ENCODE peak calls at places on chromosome 21, in eight cellular contexts. I, J, Z, O, S, V, M and P are unnamed samples.

GRCh38 chr21:43634618-43635017 is 24.7 kb downstream of the HSF2BP start:
- DNase-seq in J (no peak), S (no peak), M (no peak), I (no peak), V (peak; percentile 6), O (no peak), Z (no peak), P (no peak)

GRCh38 chr21:28447453-28447852 is 545.2 kb downstream of the LTN1 start:
- DNase-seq in S (no peak), V (peak; percentile 69), O (no peak), J (no peak), Z (no peak), M (no peak), I (no peak), P (no peak)

GRCh38 chr21:35345954-35346353 is 296.9 kb upstream of the RUNX1 start:
- DNase-seq in M (no peak), Z (no peak), V (peak; percentile 34), S (no peak), J (no peak), O (no peak), I (no peak), P (no peak)

GRCh38 chr21:22019766-22020165 is 1021.6 kb downstream of the NCAM2 start:
- DNase-seq in V (peak; percentile 2), J (no peak), I (peak; percentile 18), M (no peak), Z (no peak), O (no peak), S (no peak), P (no peak)

GRCh38 chr21:31041295-31042079 is 3.2 kb upstream of the KRTAP19-8 start:
- DNase-seq in M (no peak), Z (no peak), S (no peak), V (no peak), J (no peak), I (no peak), O (no peak), P (no peak)

GRCh38 chr21:46661211-46661625 is 25.7 kb downstream of the PRMT2 start:
- DNase-seq in S (no peak), O (no peak), M (peak; percentile 80), Z (peak; percentile 67), I (no peak), J (no peak), V (peak; percentile 96), P (peak; percentile 88)

GRCh38 chr21:26849428-26850115 is 4.4 kb upstream of the ADAMTS1 start:
- DNase-seq in M (no peak), O (no peak), I (peak; percentile 74), J (no peak), V (peak; percentile 79), Z (no peak), S (no peak), P (no peak)

GRCh38 chr21:16125274-16125673 is 395.5 kb downstream of the USP25 start:
- DNase-seq in I (no peak), V (peak; percentile 82), S (no peak), J (no peak), M (no peak), O (no peak), Z (no peak), P (no peak)

GRCh38 chr21:28142692-28143091 is 850.0 kb downstream of the LTN1 start:
- DNase-seq in J (no peak), I (peak; percentile 54), S (no peak), M (no peak), V (peak; percentile 82), O (no peak), Z (no peak), P (no peak)

GRCh38 chr21:18986197-18986596 is 582.6 kb upstream of the TMPRSS15 start:
- DNase-seq in Z (no peak), S (no peak), O (no peak), J (no peak), I (no peak), V (no peak), M (no peak), P (no peak)

GRCh38 chr21:16195476-16195875 is 465.7 kb downstream of the USP25 start:
- DNase-seq in M (no peak), V (peak; percentile 79), J (no peak), Z (no peak), S (no peak), O (no peak), I (no peak), P (no peak)

GRCh38 chr21:31255036-31255435 is 89.0 kb downstream of the TIAM1 start:
- DNase-seq in M (no peak), Z (no peak), J (no peak), V (no peak), I (no peak), S (no peak), O (no peak), P (no peak)

GRCh38 chr21:46551636-46552241 is 53.1 kb downstream of the S100B start:
- DNase-seq in V (no peak), I (no peak), S (no peak), M (peak; percentile 57), O (no peak), Z (peak; percentile 47), J (no peak), P (peak; percentile 56)

GRCh38 chr21:43956667-43957030 is 55.5 kb upstream of the TRAPPC10 start:
- DNase-seq in Z (no peak), S (no peak), I (no peak), J (no peak), V (peak; percentile 44), M (no peak), O (no peak), P (no peak)

GRCh38 chr21:18142639-18143038 is 102.0 kb upstream of the CHODL start:
- DNase-seq in Z (no peak), S (no peak), M (no peak), J (no peak), I (no peak), V (no peak), O (no peak), P (no peak)

GRCh38 chr21:14750041-14750440 is 203.9 kb upstream of the SAMSN1 start:
- DNase-seq in O (no peak), M (no peak), I (no peak), S (no peak), V (no peak), J (no peak), Z (no peak), P (no peak)

GRCh38 chr21:28602581-28602980 is 390.1 kb downstream of the LTN1 start:
- DNase-seq in J (no peak), Z (no peak), V (no peak), S (no peak), O (no peak), M (no peak), I (no peak), P (no peak)

GRCh38 chr21:44090332-44090731 is 16.9 kb upstream of the PWP2 start:
- DNase-seq in M (no peak), V (no peak), O (peak; percentile 5), Z (peak; percentile 70), I (no peak), J (no peak), S (no peak), P (no peak)

GRCh38 chr21:16082038-16082816 is 352.4 kb downstream of the USP25 start:
- DNase-seq in V (peak; percentile 46), I (peak; percentile 60), M (no peak), O (no peak), J (no peak), S (no peak), Z (no peak), P (no peak)

DNA sequence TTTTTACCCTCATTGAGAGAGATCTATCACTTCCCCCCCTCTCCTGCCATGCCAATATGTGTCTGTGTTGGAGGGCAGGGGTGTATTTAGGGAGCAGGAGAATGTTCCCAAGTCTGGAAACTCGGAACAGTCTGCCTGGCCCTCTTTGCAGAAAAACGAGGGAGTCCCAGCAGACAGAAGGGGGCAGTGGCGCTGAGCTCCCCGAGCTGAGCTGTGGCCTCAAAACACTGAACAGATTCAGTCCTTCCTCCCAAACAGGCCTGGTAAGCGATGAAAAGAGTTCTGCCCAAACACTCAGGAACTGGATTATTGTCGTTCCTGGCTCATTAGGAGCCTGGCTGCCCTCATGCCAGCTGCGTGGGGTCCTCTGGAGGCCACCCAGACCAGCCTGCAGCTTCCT is 981 bp downstream of the CLDN14 start:
- DNase-seq in S (no peak), Z (no peak), J (no peak), V (peak; percentile 21), O (no peak), M (peak; percentile 46), I (no peak), P (no peak)
- TF ChIP-seq CTCF in S (peak; percentile 30), Z (no peak), J (peak; percentile 14), V (peak; percentile 38), O (no peak), M (peak; percentile 61), I (peak; percentile 41), P (peak; percentile 35)

DNA sequence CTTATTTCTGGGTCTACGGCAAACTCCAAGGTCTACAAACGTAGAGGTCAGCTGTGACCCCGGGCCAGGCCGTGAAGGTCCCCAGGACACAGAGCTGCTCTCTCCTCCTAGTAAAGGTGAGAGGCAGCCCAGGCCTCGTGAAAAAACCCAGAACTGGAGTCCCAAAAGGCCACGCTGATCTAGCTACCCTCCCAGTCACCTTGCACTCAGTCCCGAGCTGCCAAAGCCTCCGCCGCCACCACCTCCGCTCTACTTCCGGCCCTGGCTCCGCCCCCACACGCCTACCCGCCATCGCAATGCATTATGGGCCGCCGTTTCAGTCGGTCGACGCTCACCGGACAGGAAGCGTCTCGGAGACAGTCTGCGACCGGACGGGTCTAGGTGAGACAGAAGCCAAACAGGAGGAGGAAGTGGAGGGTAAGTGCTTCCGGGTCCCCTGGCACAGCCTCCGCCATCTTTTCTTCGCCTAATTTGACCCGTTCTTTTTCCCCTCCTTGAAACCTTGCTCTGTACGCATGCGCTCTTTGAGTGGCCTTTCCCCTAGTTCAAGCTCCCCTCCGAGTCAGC is at the start of the genes ATP5PF and GABPA:
- DNase-seq in I (peak; percentile 98), O (peak; percentile 96), Z (peak; percentile 98), S (peak; percentile 92), J (peak; percentile 97), M (peak; percentile 98), V (peak; percentile 99), P (peak; percentile 91)
- TF ChIP-seq CTCF in I (no peak), O (no peak), Z (no peak), S (no peak), J (no peak), M (no peak), V (no peak), P (no peak)

GRCh38 chr21:42411197-42411869 is 7.6 kb downstream of the UBASH3A start:
- DNase-seq in V (no peak), J (no peak), I (peak; percentile 16), O (no peak), M (peak; percentile 53), Z (no peak), S (no peak), P (no peak)
- TF ChIP-seq CTCF in V (no peak), J (no peak), I (peak; percentile 35), O (no peak), M (peak; percentile 53), Z (no peak), S (peak; percentile 20), P (peak; percentile 30)

GRCh38 chr21:37819372-37819771 is 96.9 kb downstream of the KCNJ6 start:
- DNase-seq in M (no peak), I (no peak), S (no peak), J (no peak), O (no peak), Z (no peak), V (no peak), P (no peak)

GRCh38 chr21:37811711-37812110 is 104.5 kb downstream of the KCNJ6 start:
- DNase-seq in J (no peak), O (no peak), I (no peak), S (no peak), V (peak; percentile 15), M (no peak), Z (no peak), P (no peak)

GRCh38 chr21:37817242-37817641 is 99.0 kb downstream of the KCNJ6 start:
- DNase-seq in V (no peak), O (no peak), S (no peak), Z (no peak), I (no peak), M (no peak), J (no peak), P (no peak)

GRCh38 chr21:37815893-37816292 is 100.4 kb downstream of the KCNJ6 start:
- DNase-seq in Z (no peak), I (no peak), J (no peak), V (no peak), M (no peak), S (no peak), O (no peak), P (no peak)
- TF ChIP-seq CTCF in Z (no peak), I (no peak), J (no peak), V (no peak), M (no peak), S (no peak), O (no peak), P (no peak)